ENCODE peak calls at places on chromosomes 3 and 15, in ten cellular contexts. J, K, A, Y, T, R, H, B, W and V are unnamed samples.

GRCh38 chr15:57651445-57651844 is 55.1 kb upstream of the POLR2M start:
- DNase-seq in K (no peak), R (no peak), Y (no peak), W (no peak), B (no peak), A (no peak), T (no peak), J (no peak), H (no peak), V (no peak)

GRCh38 chr3:146817705-146818104 is 212.6 kb upstream of the PLSCR5 start:
- DNase-seq in J (no peak), W (no peak), T (peak), A (no peak), R (no peak), H (no peak), B (no peak), Y (peak), K (peak), V (no peak)

GRCh38 chr3:158731938-158732855 is at the start of gene RARRES1:
- DNase-seq in A (peak), H (peak), W (peak), K (peak), J (peak), B (peak), T (peak), R (no peak), Y (peak), V (no peak)

GRCh38 chr3:132317229-132317948 is at the start of gene ACP3:
- DNase-seq in H (no peak), Y (peak), R (no peak), J (no peak), A (peak), K (peak), B (no peak), T (peak), W (no peak), V (no peak)

GRCh38 chr3:78096488-78097255 is 1056.8 kb downstream of the ROBO2 start:
- DNase-seq in W (no peak), J (no peak), Y (no peak), K (no peak), A (no peak), T (no peak), H (no peak), B (no peak), R (no peak), V (no peak)

GRCh38 chr3:184937611-184938010 is 125.6 kb downstream of the VPS8 start:
- DNase-seq in R (no peak), W (no peak), B (no peak), K (no peak), T (peak), H (no peak), J (no peak), A (no peak), Y (peak), V (no peak)

GRCh38 chr3:66898155-66898554 is 100.0 kb upstream of the KBTBD8 start:
- DNase-seq in W (no peak), T (no peak), A (no peak), B (no peak), Y (no peak), K (no peak), H (no peak), R (no peak), J (no peak), V (no peak)

GRCh38 chr15:85742186-85742751 is 52.5 kb downstream of the KLHL25 start:
- DNase-seq in A (no peak), T (peak), W (peak), Y (no peak), J (no peak), H (no peak), B (no peak), R (no peak), K (peak), V (no peak)

GRCh38 chr15:96838088-96838487 is 507.6 kb downstream of the NR2F2 start:
- DNase-seq in W (no peak), A (no peak), K (no peak), J (no peak), H (no peak), B (no peak), T (peak), Y (peak), R (no peak), V (no peak)

GRCh38 chr3:102224171-102224570 is 210.6 kb upstream of the ZPLD1 start:
- DNase-seq in H (peak), W (no peak), A (peak), Y (peak), K (no peak), T (peak), B (no peak), R (no peak), J (no peak), V (no peak)
- TF ChIP-seq CTCF in H (peak), W (no peak), A (peak), Y (peak), K (no peak), T (peak), B (no peak), R (no peak), J (no peak), V (peak)

DNA sequence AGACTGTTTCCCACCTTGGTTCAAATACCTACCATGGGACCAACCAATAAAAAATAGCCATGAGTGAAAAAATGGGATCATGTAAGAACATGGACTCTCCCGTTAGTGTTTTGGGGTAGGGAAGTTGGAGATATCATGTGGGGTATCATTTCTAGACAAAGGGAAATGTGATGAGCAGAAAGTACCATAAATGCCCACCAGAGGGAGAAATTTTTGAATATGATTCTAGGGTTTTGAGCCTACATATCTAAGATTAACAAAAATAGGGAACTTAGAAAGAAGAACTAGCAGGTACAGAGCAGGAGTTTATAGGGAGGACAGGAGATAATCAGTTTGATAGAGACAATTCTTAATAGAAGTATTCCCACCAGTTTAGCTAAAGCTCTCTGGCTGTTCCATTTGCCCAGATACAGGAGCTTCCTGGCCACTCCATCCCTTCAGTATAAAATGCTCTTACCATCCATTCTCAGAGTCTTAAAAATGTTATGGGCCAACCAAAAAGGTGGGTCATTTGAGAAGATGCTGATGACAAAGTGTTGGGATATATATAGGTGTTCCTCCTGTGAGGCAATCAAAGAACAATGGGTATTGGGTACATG is 3.6 kb upstream of the CPOX start:
- DNase-seq in W (no peak), R (no peak), T (peak), B (no peak), H (no peak), Y (peak), J (no peak), A (no peak), K (peak), V (no peak)
- TF ChIP-seq CTCF in W (peak), R (peak), T (peak), B (peak), H (peak), Y (peak), J (peak), A (peak), K (peak), V (peak)

GRCh38 chr3:34882764-34883163 is 756.6 kb upstream of the ARPP21 start:
- DNase-seq in W (no peak), A (no peak), T (no peak), K (peak), B (no peak), Y (peak), H (no peak), J (no peak), R (no peak), V (no peak)
- TF ChIP-seq CTCF in W (no peak), A (no peak), T (no peak), K (peak), B (peak), Y (peak), H (no peak), J (peak), R (no peak), V (peak)

DNA sequence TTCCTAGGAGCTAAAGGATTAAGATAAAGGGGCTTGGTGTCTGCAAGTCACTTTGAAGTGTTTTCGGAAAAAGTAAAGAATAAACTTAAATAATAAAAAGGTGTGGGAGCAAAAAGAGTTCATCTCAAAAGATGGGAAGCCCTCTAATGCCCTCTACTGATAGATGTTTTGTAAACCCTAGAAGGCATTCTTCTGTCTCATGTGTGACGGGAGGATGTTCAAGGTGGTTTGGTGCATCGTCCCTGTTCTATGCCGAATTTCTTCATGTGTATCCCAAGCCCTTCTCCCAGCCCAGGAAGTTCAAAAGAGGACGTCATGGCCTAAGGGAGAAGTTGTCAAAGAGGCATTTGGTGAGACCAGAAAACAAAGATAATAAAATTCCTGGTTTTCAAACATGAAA is 37.2 kb downstream of the CCK start:
- DNase-seq in R (no peak), A (no peak), K (peak), J (no peak), Y (peak), T (peak), H (no peak), B (no peak), W (no peak), V (no peak)
- TF ChIP-seq CTCF in R (no peak), A (no peak), K (peak), J (peak), Y (no peak), T (peak), H (no peak), B (no peak), W (no peak), V (peak)